ENCODE peak calls at places on chromosomes 3 and 15, in ten cellular contexts. M is stimulated activated naive B cell treated with anti-CD40 and anti-IgM and Interleukin-4, amounts not matched to agents 10 μg/mL and 1 μg/mL and 100 μg/mL, for 72 hours; Y is CD4-positive, alpha-beta memory T cell; R is adipocyte; I is caudate nucleus; C is SW480; V is stimulated activated naive CD8-positive, alpha-beta T cell treated with anti-CD3 and anti-CD28 coated beads, Interleukin-15, amount 100 ng/mL, for 72 hours; E is activated gamma-delta T cell; K is A549; W is NCI-H1092. S is an unnamed sample.

GRCh38 chr3:188153498-188153948 is 434 bp upstream of the LPP start:
- DNase-seq in M (no peak), Y (no peak), R (peak), I (peak), C (peak), V (peak), E (peak), K (peak), W (no peak), S (peak)

GRCh38 chr3:34212175-34212574 is 413.7 kb downstream of the PDCD6IP start:
- DNase-seq in M (no peak), Y (no peak), R (peak), I (no peak), C (no peak), V (no peak), E (no peak), K (no peak), W (no peak), S (no peak)

GRCh38 chr3:33664195-33664594 is 53.9 kb downstream of the CLASP2 start:
- DNase-seq in M (no peak), Y (no peak), R (peak), I (no peak), C (peak), V (no peak), E (no peak), K (no peak), W (no peak), S (no peak)

GRCh38 chr3:42226470-42227425 is 39.2 kb downstream of the CCK start:
- DNase-seq in M (no peak), Y (no peak), R (no peak), I (no peak), C (no peak), V (no peak), E (no peak), K (no peak), W (no peak), S (no peak)

GRCh38 chr3:62622553-62623174 is 249.3 kb upstream of the FEZF2 start:
- DNase-seq in M (no peak), Y (no peak), R (peak), I (no peak), C (peak), V (no peak), E (no peak), K (peak), W (no peak), S (peak)

GRCh38 chr3:15645740-15646490 is 44.4 kb downstream of the BTD start:
- DNase-seq in M (no peak), Y (no peak), R (peak), I (peak), C (peak), V (no peak), E (no peak), K (peak), W (no peak), S (peak)

GRCh38 chr3:49217688-49218470 is 46.5 kb downstream of the KLHDC8B start:
- DNase-seq in M (no peak), Y (no peak), R (no peak), I (peak), C (no peak), V (no peak), E (no peak), K (no peak), W (no peak), S (no peak)

GRCh38 chr3:138786788-138787276 is 47.9 kb downstream of the PIK3CB start:
- DNase-seq in M (no peak), Y (no peak), R (peak), I (no peak), C (peak), V (no peak), E (no peak), K (no peak), W (no peak), S (no peak)

GRCh38 chr3:81375921-81376320 is 385.5 kb downstream of the GBE1 start:
- DNase-seq in M (no peak), Y (no peak), R (no peak), I (no peak), C (no peak), V (no peak), E (no peak), K (no peak), W (no peak), S (no peak)

GRCh38 chr3:47469616-47470015 is 6.1 kb downstream of the SCAP start:
- DNase-seq in M (no peak), Y (no peak), R (peak), I (no peak), C (no peak), V (no peak), E (no peak), K (no peak), W (no peak), S (no peak)

GRCh38 chr3:120113128-120114116 is 19.2 kb upstream of the GSK3B start:
- DNase-seq in M (no peak), Y (no peak), R (peak), I (no peak), C (no peak), V (no peak), E (no peak), K (no peak), W (no peak), S (no peak)

GRCh38 chr15:51483520-51483919 is 139.1 kb downstream of the DMXL2 start:
- DNase-seq in M (no peak), Y (no peak), R (no peak), I (no peak), C (no peak), V (no peak), E (no peak), K (no peak), W (no peak), S (no peak)

GRCh38 chr3:127064391-127065137 is 81.6 kb downstream of the PLXNA1 start:
- DNase-seq in M (no peak), Y (no peak), R (peak), I (no peak), C (peak), V (no peak), E (no peak), K (peak), W (no peak), S (no peak)

GRCh38 chr3:190032924-190033323 is 87.8 kb downstream of the P3H2 start:
- DNase-seq in M (no peak), Y (no peak), R (no peak), I (no peak), C (no peak), V (no peak), E (no peak), K (no peak), W (no peak), S (no peak)

GRCh38 chr15:56586206-56586605 is 121.3 kb upstream of the MNS1 start:
- DNase-seq in M (no peak), Y (no peak), R (no peak), I (no peak), C (no peak), V (no peak), E (no peak), K (no peak), W (no peak), S (no peak)

GRCh38 chr3:38960953-38961622 is 90.7 kb downstream of the SCN11A start:
- DNase-seq in M (no peak), Y (peak), R (peak), I (peak), C (peak), V (no peak), E (no peak), K (peak), W (peak), S (peak)

GRCh38 chr3:188421151-188421821 is 267.3 kb downstream of the LPP start:
- DNase-seq in M (no peak), Y (no peak), R (peak), I (no peak), C (peak), V (no peak), E (no peak), K (no peak), W (no peak), S (no peak)

GRCh38 chr15:62112616-62113593 is 46.1 kb downstream of the C2CD4A start:
- DNase-seq in M (no peak), Y (no peak), R (peak), I (no peak), C (no peak), V (no peak), E (no peak), K (peak), W (no peak), S (peak)

GRCh38 chr3:72523409-72524172 is 324.7 kb downstream of the SHQ1 start:
- DNase-seq in M (peak), Y (no peak), R (no peak), I (no peak), C (peak), V (no peak), E (no peak), K (no peak), W (no peak), S (no peak)

GRCh38 chr3:100106094-100106493 is 8.2 kb downstream of the FILIP1L start:
- DNase-seq in M (no peak), Y (no peak), R (no peak), I (no peak), C (no peak), V (no peak), E (no peak), K (no peak), W (no peak), S (no peak)

GRCh38 chr3:97705739-97706138 is 58.8 kb upstream of the ARL6 start:
- DNase-seq in M (no peak), Y (no peak), R (no peak), I (no peak), C (no peak), V (no peak), E (no peak), K (no peak), W (no peak), S (no peak)

GRCh38 chr15:69200773-69201745 is 40.6 kb downstream of the GLCE start:
- DNase-seq in M (no peak), Y (no peak), R (no peak), I (no peak), C (no peak), V (no peak), E (no peak), K (no peak), W (no peak), S (no peak)

GRCh38 chr3:194930439-194931204 is 244.9 kb downstream of the FAM43A start:
- DNase-seq in M (no peak), Y (no peak), R (peak), I (no peak), C (peak), V (no peak), E (no peak), K (no peak), W (no peak), S (no peak)

GRCh38 chr15:68025860-68026424 is 28.2 kb upstream of the PIAS1 start:
- DNase-seq in M (no peak), Y (no peak), R (peak), I (no peak), C (no peak), V (no peak), E (no peak), K (no peak), W (no peak), S (peak)

GRCh38 chr3:159857840-159858239 is 130.8 kb upstream of the IL12A start:
- DNase-seq in M (no peak), Y (no peak), R (no peak), I (no peak), C (no peak), V (no peak), E (no peak), K (no peak), W (no peak), S (no peak)

GRCh38 chr3:147816770-147817169 is 407.6 kb downstream of the ZIC1 start:
- DNase-seq in M (no peak), Y (no peak), R (no peak), I (no peak), C (no peak), V (no peak), E (no peak), K (no peak), W (no peak), S (peak)

GRCh38 chr15:69410290-69410874 is 3.8 kb upstream of the KIF23 start:
- DNase-seq in M (no peak), Y (no peak), R (peak), I (no peak), C (peak), V (peak), E (no peak), K (peak), W (no peak), S (no peak)

GRCh38 chr3:107899996-107900651 is 190.7 kb downstream of the CD47 start:
- DNase-seq in M (no peak), Y (no peak), R (peak), I (no peak), C (no peak), V (no peak), E (no peak), K (no peak), W (no peak), S (no peak)

GRCh38 chr3:55282994-55283393 is 204.1 kb downstream of the WNT5A start:
- DNase-seq in M (no peak), Y (no peak), R (no peak), I (no peak), C (no peak), V (no peak), E (no peak), K (no peak), W (no peak), S (no peak)

GRCh38 chr3:159260049-159260662 is 458.3 kb downstream of the MFSD1 start:
- DNase-seq in M (no peak), Y (peak), R (peak), I (peak), C (peak), V (peak), E (no peak), K (peak), W (peak), S (peak)

GRCh38 chr3:126621171-126621570 is 33.8 kb downstream of the TXNRD3 start:
- DNase-seq in M (no peak), Y (no peak), R (peak), I (no peak), C (peak), V (no peak), E (no peak), K (no peak), W (no peak), S (no peak)

GRCh38 chr3:148709560-148710253 is 12.0 kb downstream of the AGTR1 start:
- DNase-seq in M (no peak), Y (no peak), R (no peak), I (no peak), C (no peak), V (no peak), E (no peak), K (no peak), W (no peak), S (no peak)

GRCh38 chr15:68154923-68155559 is 50.1 kb downstream of the CALML4 start:
- DNase-seq in M (peak), Y (peak), R (peak), I (peak), C (peak), V (no peak), E (no peak), K (peak), W (peak), S (peak)

GRCh38 chr3:44842376-44842775 is 19.3 kb upstream of the TMEM42 start:
- DNase-seq in M (no peak), Y (no peak), R (no peak), I (no peak), C (no peak), V (no peak), E (no peak), K (no peak), W (no peak), S (no peak)

GRCh38 chr3:134317106-134317947 is 56.9 kb downstream of the AMOTL2 start:
- DNase-seq in M (no peak), Y (no peak), R (peak), I (no peak), C (no peak), V (no peak), E (no peak), K (no peak), W (no peak), S (no peak)

GRCh38 chr15:43094416-43095039 is 11.3 kb downstream of the UBR1 start:
- DNase-seq in M (no peak), Y (no peak), R (no peak), I (no peak), C (no peak), V (no peak), E (no peak), K (no peak), W (no peak), S (no peak)

GRCh38 chr15:99704444-99704838 is 28.8 kb downstream of the LYSMD4 start:
- DNase-seq in M (peak), Y (peak), R (peak), I (peak), C (peak), V (peak), E (no peak), K (peak), W (peak), S (peak)